ENCODE peak calls at places on chromosome 6, in four cellular contexts. H is progenitor cell of endocrine pancreas, P is heart right ventricle, C is gastrocnemius medialis. R is an unnamed sample.

GRCh38 chr6:28005975-28006374 is 48.9 kb downstream of the OR2B6 start:
- DNase-seq in C (no peak), P (no peak), H (no peak), R (no peak)

GRCh38 chr6:110053395-110054240 is 75.5 kb downstream of the GPR6 start:
- DNase-seq in C (no peak), H (no peak), P (no peak), R (peak)

GRCh38 chr6:148776321-148776966 is 29.6 kb downstream of the UST start:
- DNase-seq in P (no peak), H (no peak), C (no peak), R (peak)

GRCh38 chr6:45377555-45378323 is at the start of gene SUPT3H:
- DNase-seq in P (peak), C (peak), H (peak), R (peak)

GRCh38 chr6:8279094-8279805 is 156.1 kb downstream of the SLC35B3 start:
- DNase-seq in H (no peak), P (no peak), C (no peak), R (no peak)

GRCh38 chr6:53737746-53738145 is 57.1 kb upstream of the LRRC1 start:
- DNase-seq in H (no peak), C (no peak), P (no peak), R (no peak)

GRCh38 chr6:139007428-139007827 is 19.4 kb upstream of the REPS1 start:
- DNase-seq in C (no peak), P (no peak), H (no peak), R (no peak)

GRCh38 chr6:114558153-114558552 is 215.3 kb upstream of the HS3ST5 start:
- DNase-seq in P (no peak), C (no peak), H (no peak), R (no peak)

GRCh38 chr6:142927904-142928303 is 17.1 kb downstream of the HIVEP2 start:
- DNase-seq in H (no peak), C (no peak), P (no peak), R (no peak)

GRCh38 chr6:134516582-134516981 is 198.7 kb upstream of the SGK1 start:
- DNase-seq in P (no peak), H (no peak), C (no peak), R (no peak)

GRCh38 chr6:105810105-105810921 is 275.8 kb upstream of the PRDM1 start:
- DNase-seq in P (peak), C (peak), H (no peak), R (peak)

GRCh38 chr6:134175532-134176282 is 123.3 kb upstream of the SLC2A12 start:
- DNase-seq in C (peak), H (no peak), P (peak), R (peak)

GRCh38 chr6:79946242-79946641 is 1.1 kb downstream of the ELOVL4 start:
- DNase-seq in C (no peak), P (no peak), H (no peak), R (peak)
- TF ChIP-seq CTCF in C (no peak), P (no peak), H (peak), R (peak)

GRCh38 chr6:155340464-155341129 is 26.3 kb upstream of the TFB1M start:
- DNase-seq in H (no peak), P (no peak), C (no peak), R (peak)
- TF ChIP-seq CTCF in H (peak), P (no peak), C (no peak), R (peak)

GRCh38 chr6:157021267-157022021 is 244.3 kb downstream of the ARID1B start:
- DNase-seq in P (peak), C (peak), H (peak), R (peak)
- TF ChIP-seq CTCF in P (no peak), C (peak), H (peak), R (peak)

GRCh38 chr6:72616406-72617015 is 5.4 kb upstream of the KCNQ5 start:
- DNase-seq in P (no peak), C (no peak), H (no peak), R (peak)
- TF ChIP-seq CTCF in P (no peak), C (peak), H (peak), R (peak)

GRCh38 chr6:120262354-120262753 is 912.8 kb upstream of the MAN1A1 start:
- DNase-seq in H (no peak), P (no peak), C (no peak), R (no peak)
- TF ChIP-seq CTCF in H (no peak), P (no peak), C (no peak), R (no peak)

GRCh38 chr6:144912474-144912873 is 627.3 kb downstream of the UTRN start:
- DNase-seq in P (no peak), C (no peak), H (no peak), R (peak)
- TF ChIP-seq CTCF in P (no peak), C (no peak), H (no peak), R (peak)

DNA sequence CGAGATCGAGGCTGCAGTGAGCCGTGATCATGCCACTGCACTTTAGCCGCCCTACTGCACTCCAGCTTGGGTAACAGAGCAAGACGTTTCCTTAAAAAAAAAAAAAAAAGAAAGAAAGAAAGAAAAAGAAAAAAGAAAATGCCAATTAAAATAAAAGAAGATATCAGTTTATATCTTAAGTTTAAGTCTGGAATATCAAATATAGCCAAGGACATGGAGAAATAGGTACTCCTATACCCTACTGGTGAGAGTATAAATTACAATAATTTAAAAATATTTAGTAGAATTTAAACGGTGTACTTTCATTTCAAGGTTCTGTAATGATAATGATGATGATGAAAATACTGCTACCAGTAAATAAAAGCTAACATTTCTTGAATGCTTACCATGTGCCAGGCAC is 3.8 kb upstream of the TRIM31 start:
- DNase-seq in C (no peak), H (no peak), P (no peak), R (no peak)
- TF ChIP-seq CTCF in C (no peak), H (peak), P (no peak), R (peak)